ENCODE peak calls at places on chromosomes 13 and 19, in seven cellular contexts. Q is dorsolateral prefrontal cortex, L is IMR-90, B is HepG2, R is HCT116, M is Panc1, N is fibroblast of lung. A is an unnamed sample.

GRCh38 chr13:41178040-41178439 is 16.3 kb downstream of the KBTBD7 start:
- DNase-seq in Q (no peak), R (no peak), L (peak; percentile 47), B (no peak), M (no peak), N (peak; percentile 25), A (peak; percentile 5)

GRCh38 chr13:85040176-85040660 is 759.0 kb downstream of the SLITRK6 start:
- DNase-seq in M (no peak), Q (no peak), R (no peak), N (no peak), L (no peak), B (no peak), A (no peak)

GRCh38 chr13:51894239-51894638 is 32.5 kb downstream of the CCDC70 start:
- DNase-seq in N (no peak), B (no peak), R (no peak), Q (no peak), L (no peak), M (no peak), A (no peak)

GRCh38 chr19:20969498-20969897 is 46.4 kb downstream of the ZNF85 start:
- DNase-seq in R (peak; percentile 57), L (no peak), N (no peak), B (peak; percentile 17), M (no peak), Q (no peak), A (no peak)

GRCh38 chr19:42135836-42136235 is 3.6 kb upstream of the POU2F2 start:
- DNase-seq in B (no peak), R (no peak), M (no peak), L (no peak), N (no peak), Q (no peak), A (no peak)

GRCh38 chr19:30178721-30179402 is 193.3 kb upstream of the ZNF536 start:
- DNase-seq in N (no peak), B (no peak), M (no peak), R (no peak), L (no peak), Q (no peak), A (no peak)

GRCh38 chr13:80359459-80360297 is 18.8 kb upstream of the SPRY2 start:
- DNase-seq in L (no peak), N (no peak), M (no peak), Q (no peak), B (no peak), R (no peak), A (no peak)

GRCh38 chr19:10305139-10305806 is 4.3 kb downstream of the ZGLP1 start:
- DNase-seq in R (no peak), N (peak; percentile 68), B (no peak), L (peak; percentile 73), Q (peak; percentile 50), M (no peak), A (no peak)

GRCh38 chr13:42534785-42535184 is 39.2 kb upstream of the TNFSF11 start:
- DNase-seq in M (no peak), N (no peak), B (no peak), R (no peak), L (no peak), Q (no peak), A (no peak)

GRCh38 chr19:1249298-1249989 is 1.1 kb downstream of the MIDN start:
- DNase-seq in L (peak; percentile 96), M (no peak), N (peak; percentile 91), Q (peak; percentile 84), R (peak; percentile 89), B (peak; percentile 89), A (peak; percentile 81)

GRCh38 chr13:90454002-90454636 is 893.4 kb upstream of the MIR17HG start:
- DNase-seq in B (no peak), N (no peak), Q (no peak), L (no peak), R (no peak), M (no peak), A (no peak)

GRCh38 chr13:90461398-90461797 is 886.1 kb upstream of the MIR17HG start:
- DNase-seq in Q (no peak), B (no peak), L (no peak), N (no peak), M (no peak), R (no peak), A (no peak)

GRCh38 chr13:90453342-90453741 is 894.1 kb upstream of the MIR17HG start:
- DNase-seq in B (no peak), R (no peak), N (no peak), Q (no peak), L (no peak), M (no peak), A (no peak)

GRCh38 chr13:90455861-90456260 is 891.6 kb upstream of the MIR17HG start:
- DNase-seq in R (no peak), N (peak; percentile 10), B (no peak), L (no peak), Q (no peak), M (no peak), A (no peak)
- TF ChIP-seq CTCF in R (no peak), N (no peak), B (no peak), L (no peak), Q (no peak), M (no peak), A (no peak)

GRCh38 chr19:39252458-39252857 is 3.8 kb upstream of the IFNL4 start:
- DNase-seq in R (no peak), N (no peak), M (no peak), Q (no peak), L (no peak), B (no peak), A (no peak)

GRCh38 chr19:39246951-39247669 is 1.5 kb downstream of the IFNL4 start:
- DNase-seq in Q (peak; percentile 31), R (no peak), M (no peak), L (no peak), B (no peak), N (peak; percentile 12), A (no peak)

GRCh38 chr19:39247701-39248664 is 673 bp downstream of the IFNL4 start:
- DNase-seq in B (no peak), R (no peak), N (peak; percentile 23), L (no peak), Q (no peak), M (no peak), A (no peak)

GRCh38 chr19:39251081-39251480 is 2.4 kb upstream of the IFNL4 start:
- DNase-seq in Q (no peak), R (no peak), N (no peak), M (no peak), L (no peak), B (no peak), A (no peak)

GRCh38 chr19:39248806-39249205 is at the start of gene IFNL4:
- DNase-seq in M (no peak), L (no peak), R (no peak), N (no peak), Q (no peak), B (no peak), A (no peak)
- H3K4me3 ChIP-seq in M (no peak within 1 kb of the TSS), L (no peak within 1 kb of the TSS), R (no peak within 1 kb of the TSS), N (no peak within 1 kb of the TSS), Q (peak within 1 kb of the TSS; percentile 45), B (no peak within 1 kb of the TSS), A (no peak within 1 kb of the TSS)

GRCh38 chr13:114041493-114041892 is 67.6 kb upstream of the C13orf46 start:
- DNase-seq in N (no peak), L (no peak), R (no peak), Q (no peak), B (no peak), M (no peak), A (no peak)

GRCh38 chr13:114045113-114045735 is 71.3 kb upstream of the C13orf46 start:
- DNase-seq in L (no peak), B (no peak), M (no peak), R (no peak), N (no peak), Q (peak; percentile 75), A (no peak)

GRCh38 chr13:114044486-114044885 is 70.6 kb upstream of the C13orf46 start:
- DNase-seq in M (no peak), L (peak; percentile 40), R (no peak), Q (no peak), N (peak; percentile 59), B (no peak), A (no peak)

GRCh38 chr13:114042066-114042815 is 68.4 kb upstream of the C13orf46 start:
- DNase-seq in N (no peak), L (no peak), Q (no peak), R (no peak), M (no peak), B (no peak), A (no peak)

DNA sequence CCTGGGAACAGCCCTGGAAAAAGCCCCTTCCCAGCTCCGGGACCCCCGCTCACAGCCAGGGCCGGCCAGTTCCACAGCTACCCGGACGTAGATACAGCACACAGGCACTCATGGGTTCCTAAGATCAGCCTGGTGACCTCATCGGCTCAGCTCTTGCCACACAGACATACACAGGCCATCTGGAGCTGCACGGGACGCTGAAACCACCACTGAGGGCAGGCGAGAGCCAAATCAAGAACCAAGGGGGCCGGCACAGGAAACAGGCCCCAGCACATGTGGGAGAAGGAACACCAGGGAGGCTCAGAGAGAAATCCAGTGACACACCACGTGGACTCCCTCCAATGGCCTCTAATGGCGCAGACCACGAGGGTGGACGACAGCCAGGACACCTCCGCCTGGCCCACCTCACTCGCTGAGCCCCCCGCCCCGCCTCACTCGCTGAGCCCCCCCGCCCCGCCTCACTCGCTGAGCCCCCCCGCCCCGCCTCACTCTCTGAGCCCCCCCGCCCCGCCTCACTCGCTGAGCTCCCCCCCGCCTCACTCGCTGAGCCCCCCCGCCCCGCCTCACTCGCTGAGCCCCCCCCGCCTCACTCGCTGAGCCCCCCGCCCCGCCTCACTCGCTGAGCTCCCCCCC is 69.7 kb upstream of the C13orf46 start:
- DNase-seq in N (peak; percentile 91), B (peak; percentile 52), R (no peak), L (peak; percentile 95), Q (no peak), M (no peak), A (no peak)
- TF ChIP-seq CTCF in N (peak; percentile 36), B (peak; percentile 8), R (no peak), L (peak; percentile 57), Q (no peak), M (no peak), A (no peak)

GRCh38 chr13:49308977-49309408 is 61.3 kb downstream of the CDADC1 start:
- DNase-seq in M (no peak), B (no peak), N (no peak), Q (no peak), L (peak; percentile 51), R (no peak), A (no peak)

GRCh38 chr13:49305824-49306425 is 58.2 kb downstream of the CDADC1 start:
- DNase-seq in R (no peak), M (no peak), B (no peak), N (no peak), Q (no peak), L (no peak), A (no peak)

GRCh38 chr13:49304763-49305695 is 57.3 kb downstream of the CDADC1 start:
- DNase-seq in B (no peak), L (no peak), R (no peak), M (no peak), Q (no peak), N (no peak), A (no peak)

GRCh38 chr13:49308104-49308875 is 60.6 kb downstream of the CDADC1 start:
- DNase-seq in Q (peak; percentile 74), N (peak; percentile 55), R (no peak), B (peak; percentile 63), L (peak; percentile 66), M (no peak), A (no peak)

DNA sequence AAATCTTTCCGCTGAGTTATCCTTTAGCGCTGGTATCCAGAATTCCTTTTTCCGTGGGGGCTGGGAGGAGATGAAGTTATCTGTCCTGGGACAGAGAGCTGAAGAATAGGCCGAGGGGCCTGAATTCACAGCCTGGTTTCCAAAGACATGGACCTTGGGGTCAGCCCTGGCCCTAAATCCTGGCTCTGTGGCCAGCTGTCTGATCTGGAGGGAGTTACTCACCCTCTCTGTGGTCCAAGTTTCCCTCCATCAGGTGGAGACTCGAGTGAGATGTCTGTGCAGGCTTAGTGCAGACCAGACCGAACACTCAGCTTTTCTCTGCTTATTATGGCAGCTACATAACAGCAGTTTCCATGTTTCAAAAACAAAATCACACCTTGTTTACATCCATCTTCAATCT is 59.6 kb downstream of the CDADC1 start:
- DNase-seq in M (no peak), L (no peak), Q (no peak), N (no peak), R (no peak), B (no peak), A (no peak)
- H3K4me3 ChIP-seq in M (no peak overlapping the region), L (no peak overlapping the region), Q (no peak overlapping the region), N (no peak overlapping the region), R (no peak overlapping the region), B (no peak overlapping the region), A (no peak overlapping the region)

A was measured in retinal pigment epithelial cell.